ENCODE peak calls at places on chromosomes 3 and 15, in four cellular contexts. E is NCI-H460; P is activated CD4-positive, CD25-positive, alpha-beta regulatory T cell treated with anti-CD3 and anti-CD28 coated beads, Interleukin-2, amount 50 U/mL, for 72 hours; X is HT1080. B is an unnamed sample.

GRCh38 chr15:80635953-80636352 is 59.2 kb upstream of the ABHD17C start:
- DNase-seq in E (no peak), X (no peak), P (no peak), B (no peak)

GRCh38 chr15:71472699-71473098 is 337.7 kb upstream of the NR2E3 start:
- DNase-seq in E (no peak), X (no peak), P (no peak), B (no peak)

GRCh38 chr3:123244128-123244527 is 42.4 kb downstream of the SEC22A start:
- DNase-seq in X (no peak), E (no peak), P (no peak), B (no peak)

GRCh38 chr3:56238299-56238698 is 230.0 kb downstream of the ERC2 start:
- DNase-seq in E (no peak), P (no peak), X (no peak), B (no peak)

GRCh38 chr3:107216711-107217110 is 160.5 kb upstream of the CCDC54 start:
- DNase-seq in X (peak; percentile 58), P (no peak), E (no peak), B (no peak)

GRCh38 chr15:41866263-41866703 is 27.6 kb downstream of the SPTBN5 start:
- DNase-seq in P (no peak), X (no peak), E (no peak), B (no peak)

GRCh38 chr3:184176377-184177330 is 2.0 kb downstream of the AP2M1 start:
- DNase-seq in E (peak; percentile 37), P (no peak), X (peak; percentile 99), B (peak; percentile 74)

GRCh38 chr3:81749285-81749684 is 12.2 kb downstream of the GBE1 start:
- DNase-seq in X (no peak), P (no peak), E (no peak), B (no peak)

GRCh38 chr15:85318048-85318731 is 62.2 kb upstream of the AKAP13 start:
- DNase-seq in X (peak; percentile 99), P (no peak), E (peak; percentile 64), B (no peak)

GRCh38 chr3:195849322-195850074 is 37.8 kb upstream of the MUC4 start:
- DNase-seq in X (no peak), P (no peak), E (no peak), B (no peak)

GRCh38 chr15:66070220-66070934 is 183.2 kb downstream of the MEGF11 start:
- DNase-seq in P (no peak), E (no peak), X (no peak), B (peak; percentile 33)

GRCh38 chr3:17339233-17339632 is 403.2 kb downstream of the TBC1D5 start:
- DNase-seq in X (no peak), E (no peak), P (no peak), B (no peak)

GRCh38 chr3:46440531-46441294 is 24.0 kb downstream of the LTF start:
- DNase-seq in E (no peak), X (no peak), P (no peak), B (peak; percentile 55)

GRCh38 chr3:100426029-100426682 is 24.8 kb downstream of the LNP1 start:
- DNase-seq in E (no peak), X (no peak), P (no peak), B (no peak)

GRCh38 chr3:56688191-56688590 is 5.1 kb upstream of the TASOR start:
- DNase-seq in P (no peak), X (no peak), E (no peak), B (no peak)

B was measured in CD14-positive monocyte.